ENCODE peak calls at places on chromosomes 4 and X, in eight cellular contexts. One of them, this sample, is unnamed.

GRCh38 chr4:30511751-30512150 is 208.4 kb upstream of the PCDH7 start:
- DNase-seq in MM.1S: no peak
- DNase-seq in neural progenitor cell: peak; percentile 68
- DNase-seq in uterus: no peak
- DNase-seq in CD8-positive, alpha-beta T cell: no peak
- DNase-seq in astrocyte: no peak
- DNase-seq in SK-N-SH: no peak
- DNase-seq in IMR-90: no peak
- DNase-seq in this sample: no peak

GRCh38 chrX:97308161-97308560 is 424.5 kb downstream of the RPA4 start:
- DNase-seq in MM.1S: no peak
- DNase-seq in neural progenitor cell: no peak
- DNase-seq in uterus: no peak
- DNase-seq in CD8-positive, alpha-beta T cell: no peak
- DNase-seq in astrocyte: peak; percentile 49
- DNase-seq in SK-N-SH: no peak
- DNase-seq in IMR-90: peak; percentile 17
- DNase-seq in this sample: no peak

GRCh38 chr4:120842046-120842445 is 80.5 kb downstream of the PRDM5 start:
- DNase-seq in MM.1S: no peak
- DNase-seq in neural progenitor cell: no peak
- DNase-seq in uterus: no peak
- DNase-seq in CD8-positive, alpha-beta T cell: no peak
- DNase-seq in astrocyte: peak; percentile 80
- DNase-seq in SK-N-SH: peak; percentile 21
- DNase-seq in IMR-90: peak; percentile 77
- DNase-seq in this sample: no peak

GRCh38 chrX:106952988-106953387 is 32.8 kb downstream of the CLDN2 start:
- DNase-seq in MM.1S: peak; percentile 9
- DNase-seq in neural progenitor cell: no peak
- DNase-seq in uterus: no peak
- DNase-seq in CD8-positive, alpha-beta T cell: no peak
- DNase-seq in astrocyte: no peak
- DNase-seq in SK-N-SH: peak; percentile 6
- DNase-seq in IMR-90: no peak
- DNase-seq in this sample: no peak

GRCh38 chrX:149830192-149830873 is 48.6 kb downstream of the MAGEA9 start:
- DNase-seq in MM.1S: no peak
- DNase-seq in neural progenitor cell: peak; percentile 77
- DNase-seq in uterus: no peak
- DNase-seq in CD8-positive, alpha-beta T cell: peak; percentile 25
- DNase-seq in astrocyte: peak; percentile 24
- DNase-seq in SK-N-SH: no peak
- DNase-seq in IMR-90: peak; percentile 17
- DNase-seq in this sample: no peak

GRCh38 chr4:128571747-128572146 is 237.8 kb upstream of the JADE1 start:
- DNase-seq in MM.1S: peak; percentile 69
- DNase-seq in neural progenitor cell: no peak
- DNase-seq in uterus: peak; percentile 52
- DNase-seq in CD8-positive, alpha-beta T cell: no peak
- DNase-seq in astrocyte: peak; percentile 97
- DNase-seq in SK-N-SH: no peak
- DNase-seq in IMR-90: peak; percentile 96
- DNase-seq in this sample: peak; percentile 28

GRCh38 chrX:41922694-41923171 is 621 bp downstream of the CASK start:
- DNase-seq in MM.1S: peak; percentile 17
- DNase-seq in neural progenitor cell: peak; percentile 61
- DNase-seq in uterus: peak; percentile 28
- DNase-seq in CD8-positive, alpha-beta T cell: peak; percentile 21
- DNase-seq in astrocyte: peak; percentile 2
- DNase-seq in SK-N-SH: peak; percentile 63
- DNase-seq in IMR-90: no peak
- DNase-seq in this sample: peak; percentile 25

GRCh38 chrX:153935326-153935851 is 552 bp upstream of the NAA10 start:
- DNase-seq in MM.1S: no peak
- DNase-seq in neural progenitor cell: peak; percentile 47
- DNase-seq in uterus: no peak
- DNase-seq in CD8-positive, alpha-beta T cell: no peak
- DNase-seq in astrocyte: no peak
- DNase-seq in SK-N-SH: no peak
- DNase-seq in IMR-90: no peak
- DNase-seq in this sample: no peak

GRCh38 chrX:12986164-12986779 is 11.4 kb downstream of the TMSB4X start:
- DNase-seq in MM.1S: no peak
- DNase-seq in neural progenitor cell: no peak
- DNase-seq in uterus: no peak
- DNase-seq in CD8-positive, alpha-beta T cell: no peak
- DNase-seq in astrocyte: no peak
- DNase-seq in SK-N-SH: no peak
- DNase-seq in IMR-90: no peak
- DNase-seq in this sample: no peak

GRCh38 chrX:3651272-3651671 is 62.2 kb downstream of the PRKX start:
- DNase-seq in MM.1S: peak; percentile 7
- DNase-seq in neural progenitor cell: no peak
- DNase-seq in uterus: no peak
- DNase-seq in CD8-positive, alpha-beta T cell: peak; percentile 16
- DNase-seq in astrocyte: no peak
- DNase-seq in SK-N-SH: peak; percentile 38
- DNase-seq in IMR-90: peak; percentile 49
- DNase-seq in this sample: no peak

GRCh38 chr4:110623710-110624015 is 786 bp upstream of the PITX2 start:
- DNase-seq in MM.1S: no peak
- DNase-seq in neural progenitor cell: no peak
- DNase-seq in uterus: no peak
- DNase-seq in CD8-positive, alpha-beta T cell: no peak
- DNase-seq in astrocyte: no peak
- DNase-seq in SK-N-SH: no peak
- DNase-seq in IMR-90: no peak
- DNase-seq in this sample: no peak

GRCh38 chr4:168900080-168900479 is 110.0 kb downstream of the CBR4 start:
- DNase-seq in MM.1S: no peak
- DNase-seq in neural progenitor cell: no peak
- DNase-seq in uterus: peak; percentile 63
- DNase-seq in CD8-positive, alpha-beta T cell: no peak
- DNase-seq in astrocyte: no peak
- DNase-seq in SK-N-SH: no peak
- DNase-seq in IMR-90: no peak
- DNase-seq in this sample: peak; percentile 78
- H3K36me3 ChIP-seq in MM.1S: no peaks in the 10 kb centered on the region
- H3K36me3 ChIP-seq in neural progenitor cell: peaks cover 26% of the 10 kb centered on the region
- H3K36me3 ChIP-seq in uterus: no peaks in the 10 kb centered on the region
- H3K36me3 ChIP-seq in CD8-positive, alpha-beta T cell: no peaks in the 10 kb centered on the region
- H3K36me3 ChIP-seq in astrocyte: peaks cover 79% of the 10 kb centered on the region
- H3K36me3 ChIP-seq in SK-N-SH: peaks cover 93% of the 10 kb centered on the region
- H3K36me3 ChIP-seq in IMR-90: peaks cover 55% of the 10 kb centered on the region
- H3K36me3 ChIP-seq in this sample: no peaks in the 10 kb centered on the region

GRCh38 chr4:140256335-140256734 is 102.4 kb upstream of the MAML3 start:
- DNase-seq in MM.1S: peak; percentile 52
- DNase-seq in neural progenitor cell: no peak
- DNase-seq in uterus: no peak
- DNase-seq in CD8-positive, alpha-beta T cell: no peak
- DNase-seq in astrocyte: peak; percentile 54
- DNase-seq in SK-N-SH: no peak
- DNase-seq in IMR-90: peak; percentile 77
- DNase-seq in this sample: no peak
- H3K27ac ChIP-seq in MM.1S: no peak overlapping the region
- H3K27ac ChIP-seq in neural progenitor cell: no peak overlapping the region
- H3K27ac ChIP-seq in uterus: peak overlapping the region; percentile 97
- H3K27ac ChIP-seq in CD8-positive, alpha-beta T cell: no peak overlapping the region
- H3K27ac ChIP-seq in astrocyte: peak overlapping the region; percentile 15
- H3K27ac ChIP-seq in SK-N-SH: peak overlapping the region; percentile 78
- H3K27ac ChIP-seq in IMR-90: peak overlapping the region; percentile 48
- H3K27ac ChIP-seq in this sample: peak overlapping the region; percentile 37

GRCh38 chr4:8369426-8370105 is 71.0 kb downstream of the ACOX3 start:
- DNase-seq in MM.1S: no peak
- DNase-seq in neural progenitor cell: no peak
- DNase-seq in uterus: no peak
- DNase-seq in CD8-positive, alpha-beta T cell: no peak
- DNase-seq in astrocyte: no peak
- DNase-seq in SK-N-SH: no peak
- DNase-seq in IMR-90: no peak
- DNase-seq in this sample: peak; percentile 9
- H3K36me3 ChIP-seq in MM.1S: no peaks in the 10 kb centered on the region
- H3K36me3 ChIP-seq in neural progenitor cell: no peaks in the 10 kb centered on the region
- H3K36me3 ChIP-seq in uterus: no peaks in the 10 kb centered on the region
- H3K36me3 ChIP-seq in CD8-positive, alpha-beta T cell: peaks cover 6% of the 10 kb centered on the region
- H3K36me3 ChIP-seq in astrocyte: no peaks in the 10 kb centered on the region
- H3K36me3 ChIP-seq in SK-N-SH: no peaks in the 10 kb centered on the region
- H3K36me3 ChIP-seq in IMR-90: peaks cover 10% of the 10 kb centered on the region
- H3K36me3 ChIP-seq in this sample: peaks cover 24% of the 10 kb centered on the region

GRCh38 chrX:55924574-55924973 is 207.0 kb downstream of the RRAGB start:
- DNase-seq in MM.1S: peak; percentile 27
- DNase-seq in neural progenitor cell: no peak
- DNase-seq in uterus: no peak
- DNase-seq in CD8-positive, alpha-beta T cell: no peak
- DNase-seq in astrocyte: no peak
- DNase-seq in SK-N-SH: no peak
- DNase-seq in IMR-90: no peak
- DNase-seq in this sample: no peak

GRCh38 chrX:55919367-55920221 is 202.0 kb downstream of the RRAGB start:
- DNase-seq in MM.1S: peak; percentile 92
- DNase-seq in neural progenitor cell: no peak
- DNase-seq in uterus: no peak
- DNase-seq in CD8-positive, alpha-beta T cell: no peak
- DNase-seq in astrocyte: no peak
- DNase-seq in SK-N-SH: no peak
- DNase-seq in IMR-90: no peak
- DNase-seq in this sample: no peak
- H3K27ac ChIP-seq in MM.1S: peak overlapping the region; percentile 88
- H3K27ac ChIP-seq in neural progenitor cell: no peak overlapping the region
- H3K27ac ChIP-seq in uterus: no peak overlapping the region
- H3K27ac ChIP-seq in CD8-positive, alpha-beta T cell: no peak overlapping the region
- H3K27ac ChIP-seq in astrocyte: no peak overlapping the region
- H3K27ac ChIP-seq in SK-N-SH: no peak overlapping the region
- H3K27ac ChIP-seq in IMR-90: no peak overlapping the region
- H3K27ac ChIP-seq in this sample: no peak overlapping the region

GRCh38 chr4:17809667-17810066 is 890 bp downstream of the DCAF16 start:
- DNase-seq in MM.1S: no peak
- DNase-seq in neural progenitor cell: no peak
- DNase-seq in uterus: no peak
- DNase-seq in CD8-positive, alpha-beta T cell: no peak
- DNase-seq in astrocyte: no peak
- DNase-seq in SK-N-SH: no peak
- DNase-seq in IMR-90: no peak
- DNase-seq in this sample: no peak
- H3K36me3 ChIP-seq in MM.1S: no peaks in the 10 kb centered on the region
- H3K36me3 ChIP-seq in neural progenitor cell: peaks cover 22% of the 10 kb centered on the region
- H3K36me3 ChIP-seq in uterus: no peaks in the 10 kb centered on the region
- H3K36me3 ChIP-seq in CD8-positive, alpha-beta T cell: peaks cover 2% of the 10 kb centered on the region
- H3K36me3 ChIP-seq in astrocyte: peaks cover 1% of the 10 kb centered on the region
- H3K36me3 ChIP-seq in SK-N-SH: peaks cover 23% of the 10 kb centered on the region
- H3K36me3 ChIP-seq in IMR-90: peaks cover 4% of the 10 kb centered on the region
- H3K36me3 ChIP-seq in this sample: no peaks in the 10 kb centered on the region

GRCh38 chrX:45011597-45011996 is 138.6 kb downstream of the KDM6A start:
- DNase-seq in MM.1S: no peak
- DNase-seq in neural progenitor cell: no peak
- DNase-seq in uterus: no peak
- DNase-seq in CD8-positive, alpha-beta T cell: no peak
- DNase-seq in astrocyte: no peak
- DNase-seq in SK-N-SH: no peak
- DNase-seq in IMR-90: no peak
- DNase-seq in this sample: no peak
- H3K27ac ChIP-seq in MM.1S: no peak overlapping the region
- H3K27ac ChIP-seq in neural progenitor cell: no peak overlapping the region
- H3K27ac ChIP-seq in uterus: no peak overlapping the region
- H3K27ac ChIP-seq in CD8-positive, alpha-beta T cell: no peak overlapping the region
- H3K27ac ChIP-seq in astrocyte: peak overlapping the region; percentile 42
- H3K27ac ChIP-seq in SK-N-SH: peak overlapping the region; percentile 48
- H3K27ac ChIP-seq in IMR-90: no peak overlapping the region
- H3K27ac ChIP-seq in this sample: no peak overlapping the region

DNA sequence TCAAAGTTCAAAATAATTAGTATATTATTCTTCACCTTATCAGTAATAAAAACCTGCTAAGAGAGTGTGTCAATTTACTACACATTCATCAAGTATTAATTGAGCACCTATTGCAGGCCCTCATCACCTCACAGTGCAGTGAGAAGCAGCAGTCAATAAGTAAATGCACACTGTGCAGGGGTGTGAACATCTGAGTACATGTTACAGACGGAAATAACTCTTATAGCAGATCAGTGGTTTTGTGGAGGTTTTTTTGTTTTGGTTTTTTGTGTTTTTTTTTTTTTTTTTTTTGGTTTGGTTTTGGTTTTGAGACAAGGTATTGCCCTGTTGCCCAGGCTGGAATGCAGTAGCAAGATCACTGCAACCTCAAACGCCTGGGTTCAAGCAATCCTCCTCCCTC is 20.3 kb downstream of the KLF3 start:
- DNase-seq in MM.1S: peak; percentile 39
- DNase-seq in neural progenitor cell: no peak
- DNase-seq in uterus: no peak
- DNase-seq in CD8-positive, alpha-beta T cell: no peak
- DNase-seq in astrocyte: no peak
- DNase-seq in SK-N-SH: no peak
- DNase-seq in IMR-90: no peak
- DNase-seq in this sample: no peak
- H3K36me3 ChIP-seq in MM.1S: peaks cover 10% of the 10 kb centered on the region
- H3K36me3 ChIP-seq in neural progenitor cell: peaks cover 7% of the 10 kb centered on the region
- H3K36me3 ChIP-seq in uterus: no peaks in the 10 kb centered on the region
- H3K36me3 ChIP-seq in CD8-positive, alpha-beta T cell: peaks cover 18% of the 10 kb centered on the region
- H3K36me3 ChIP-seq in astrocyte: peaks cover 21% of the 10 kb centered on the region
- H3K36me3 ChIP-seq in SK-N-SH: peaks cover 53% of the 10 kb centered on the region
- H3K36me3 ChIP-seq in IMR-90: peaks cover 33% of the 10 kb centered on the region
- H3K36me3 ChIP-seq in this sample: peaks cover 42% of the 10 kb centered on the region

GRCh38 chr4:7783560-7783959 is 156.1 kb downstream of the AFAP1 start:
- DNase-seq in MM.1S: no peak
- DNase-seq in neural progenitor cell: no peak
- DNase-seq in uterus: no peak
- DNase-seq in CD8-positive, alpha-beta T cell: no peak
- DNase-seq in astrocyte: no peak
- DNase-seq in SK-N-SH: no peak
- DNase-seq in IMR-90: no peak
- DNase-seq in this sample: no peak
- H3K27ac ChIP-seq in MM.1S: no peak overlapping the region
- H3K27ac ChIP-seq in neural progenitor cell: no peak overlapping the region
- H3K27ac ChIP-seq in uterus: no peak overlapping the region
- H3K27ac ChIP-seq in CD8-positive, alpha-beta T cell: no peak overlapping the region
- H3K27ac ChIP-seq in astrocyte: peak overlapping the region; percentile 62
- H3K27ac ChIP-seq in SK-N-SH: peak overlapping the region; percentile 86
- H3K27ac ChIP-seq in IMR-90: no peak overlapping the region
- H3K27ac ChIP-seq in this sample: no peak overlapping the region